ENCODE peak calls at places on chromosomes 12 and 14, in seven cellular contexts. U, Z, I, Y, A, R and D are unnamed samples. For H3K4me1, the result is how much of the 10 kb centered on the place peaks cover.

GRCh38 chr14:39912192-39913100 is 480.2 kb upstream of the FBXO33 start:
- DNase-seq in U (no peak), Z (no peak), I (no peak), Y (no peak), A (no peak), R (no peak), D (no peak)

GRCh38 chr12:125203145-125203765 is 138.0 kb downstream of the AACS start:
- DNase-seq in U (no peak), Z (no peak), I (no peak), Y (no peak), A (no peak), R (peak), D (no peak)

GRCh38 chr14:102883028-102883953 is 39.2 kb upstream of the AMN start:
- DNase-seq in U (no peak), Z (no peak), I (no peak), Y (no peak), A (no peak), R (no peak), D (no peak)

GRCh38 chr14:29458547-29458946 is 469.1 kb downstream of the PRKD1 start:
- DNase-seq in U (no peak), Z (no peak), I (no peak), Y (no peak), A (no peak), R (no peak), D (no peak)

GRCh38 chr14:60171690-60172089 is 6.5 kb upstream of the DHRS7 start:
- DNase-seq in U (no peak), Z (no peak), I (no peak), Y (no peak), A (no peak), R (no peak), D (no peak)

GRCh38 chr12:131755305-131756113 is 44.6 kb downstream of the SFSWAP start:
- DNase-seq in U (peak), Z (no peak), I (peak), Y (peak), A (no peak), R (peak), D (peak)

GRCh38 chr12:92025462-92026207 is 120.0 kb downstream of the BTG1 start:
- DNase-seq in U (no peak), Z (no peak), I (no peak), Y (no peak), A (no peak), R (no peak), D (no peak)

GRCh38 chr12:76024942-76025600 is 6.5 kb downstream of the PHLDA1 start:
- DNase-seq in U (no peak), Z (no peak), I (peak), Y (peak), A (no peak), R (peak), D (no peak)

GRCh38 chr14:105917933-105918436 is 391.6 kb downstream of the TMEM121 start:
- DNase-seq in U (no peak), Z (no peak), I (no peak), Y (no peak), A (no peak), R (no peak), D (no peak)

GRCh38 chr14:102220031-102220430 is 80.3 kb downstream of the WDR20 start:
- DNase-seq in U (no peak), Z (no peak), I (no peak), Y (no peak), A (peak), R (no peak), D (no peak)

GRCh38 chr12:57239587-57240068 is 10.1 kb downstream of the SHMT2 start:
- DNase-seq in U (peak), Z (no peak), I (no peak), Y (no peak), A (no peak), R (no peak), D (peak)

GRCh38 chr12:120039711-120040110 is 50.7 kb downstream of the BICDL1 start:
- DNase-seq in U (no peak), Z (no peak), I (no peak), Y (no peak), A (no peak), R (no peak), D (peak)
- H3K4ac ChIP-seq in U (no peak), Z (no peak), I (no peak), Y (no peak), A (no peak), R (no peak), D (no peak)

DNA sequence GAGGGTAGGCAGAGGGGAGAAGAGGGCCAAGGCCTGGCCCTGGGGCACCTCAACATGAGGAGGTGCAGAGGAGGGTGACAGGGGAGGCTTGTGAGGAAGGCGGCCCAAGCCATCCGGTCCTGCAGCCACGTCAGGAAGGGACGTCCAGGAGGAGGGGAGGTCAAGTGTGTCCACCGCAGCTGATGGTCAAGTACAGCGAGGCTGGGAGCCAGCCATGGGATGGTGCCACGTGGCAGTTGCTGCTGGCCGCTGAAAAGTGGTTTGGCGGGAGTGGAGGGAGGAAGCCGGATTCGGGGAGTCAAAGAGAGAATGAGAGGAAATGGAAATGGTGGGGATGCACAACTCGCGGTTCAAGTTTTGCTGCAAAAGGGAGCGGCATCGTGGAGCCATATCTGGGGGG is 41.2 kb downstream of the PRIMA1 start:
- DNase-seq in U (no peak), Z (no peak), I (no peak), Y (no peak), A (no peak), R (no peak), D (no peak)
- H3K4me1 ChIP-seq in U (under half), Z (under half), I (under half), Y (under half), A (under half), R (under half), D (under half)

GRCh38 chr12:26126340-26127284 is 1.8 kb upstream of the BHLHE41 start:
- DNase-seq in U (peak), Z (peak), I (peak), Y (peak), A (peak), R (peak), D (peak)

GRCh38 chr12:26128180-26128579 is 3.3 kb upstream of the BHLHE41 start:
- DNase-seq in U (no peak), Z (no peak), I (no peak), Y (no peak), A (no peak), R (no peak), D (no peak)

GRCh38 chr12:26125451-26126339 is 858 bp upstream of the BHLHE41 start:
- DNase-seq in U (peak), Z (peak), I (peak), Y (peak), A (peak), R (peak), D (peak)

GRCh38 chr12:26124491-26125450 is at the start of gene BHLHE41:
- DNase-seq in U (peak), Z (peak), I (peak), Y (peak), A (peak), R (peak), D (peak)

GRCh38 chr12:26127404-26127803 is 2.6 kb upstream of the BHLHE41 start:
- DNase-seq in U (no peak), Z (no peak), I (no peak), Y (no peak), A (no peak), R (no peak), D (no peak)
- H3K4ac ChIP-seq in U (no peak), Z (no peak), I (no peak), Y (no peak), A (no peak), R (no peak), D (no peak)

DNA sequence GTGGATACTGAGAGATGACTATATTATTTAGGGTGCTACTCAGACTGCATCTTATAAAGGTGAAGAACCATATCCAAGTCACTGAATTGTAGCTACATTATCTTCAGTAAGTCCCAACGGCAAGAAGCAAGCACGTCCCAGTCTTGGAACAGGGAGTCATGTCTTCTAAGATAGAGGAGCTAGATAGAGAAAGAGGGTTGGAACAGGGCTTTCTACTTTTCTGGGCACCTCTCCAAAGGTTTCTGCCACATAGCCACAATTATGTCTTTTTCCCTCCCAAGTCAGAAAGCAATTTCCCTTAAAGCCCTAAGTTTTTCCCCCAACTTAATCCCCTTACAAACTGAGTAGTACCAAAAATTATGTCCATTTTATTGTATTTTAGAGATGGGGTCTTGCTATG is 22.4 kb downstream of the MAPK1IP1L start:
- DNase-seq in U (no peak), Z (no peak), I (peak), Y (peak), A (peak), R (no peak), D (no peak)
- H3K4me1 ChIP-seq in U (under half), Z (under half), I (under half), Y (under half), A (under half), R (under half), D (under half)

DNA sequence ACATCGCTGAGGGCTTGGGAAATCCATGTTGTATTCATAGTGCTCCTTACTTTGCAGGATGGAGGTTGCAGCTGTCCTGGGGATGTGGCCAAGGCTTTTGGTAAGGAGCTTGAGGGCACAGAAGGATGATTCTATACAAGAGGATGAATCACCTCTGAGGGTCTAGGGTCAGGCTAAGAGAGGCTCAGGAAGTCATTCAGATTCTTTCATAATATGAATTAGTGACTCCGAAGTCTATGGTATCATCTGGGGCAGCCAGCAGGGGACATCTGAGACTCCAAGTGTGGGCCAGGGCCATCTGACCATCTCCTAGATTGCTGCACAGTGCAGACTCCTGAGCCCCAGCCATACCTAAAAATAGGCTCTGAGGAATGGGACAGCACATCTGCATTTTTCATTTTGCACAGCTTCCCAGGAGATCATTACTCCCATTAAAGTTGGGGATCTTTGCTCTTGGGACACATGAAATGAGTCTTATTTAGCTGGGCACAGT is 4.8 kb downstream of the GMPR2 start:
- DNase-seq in U (no peak), Z (no peak), I (no peak), Y (no peak), A (no peak), R (no peak), D (no peak)
- H3K4ac ChIP-seq in U (no peak), Z (no peak), I (no peak), Y (no peak), A (no peak), R (no peak), D (no peak)

GRCh38 chr12:13101854-13102375 is 1.6 kb downstream of the GSG1 start:
- DNase-seq in U (no peak), Z (no peak), I (peak), Y (peak), A (no peak), R (peak), D (no peak)
- H3K4me1 ChIP-seq in U (under half), Z (under half), I (under half), Y (under half), A (under half), R (under half), D (under half)

DNA sequence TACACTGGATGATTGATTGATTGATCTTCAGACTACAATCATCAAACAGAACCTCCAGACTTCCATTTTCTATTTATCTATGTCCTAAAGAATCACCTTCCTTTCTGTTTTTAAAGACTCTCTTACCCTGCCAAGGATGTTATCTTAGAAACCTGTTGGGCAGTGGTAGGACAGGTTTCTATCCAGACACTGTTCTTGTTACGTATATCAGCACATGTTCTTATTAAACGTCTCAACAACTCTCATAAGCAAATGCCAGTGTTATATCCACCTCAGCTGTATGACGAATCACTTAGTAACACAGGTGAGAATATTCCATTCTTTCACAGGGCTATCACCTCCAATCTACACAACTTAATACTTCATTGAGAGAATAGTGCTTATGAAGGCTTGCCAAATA is 40.2 kb upstream of the RPL10L start:
- DNase-seq in U (no peak), Z (no peak), I (no peak), Y (no peak), A (no peak), R (no peak), D (no peak)
- H3K4ac ChIP-seq in U (no peak), Z (no peak), I (no peak), Y (no peak), A (peak), R (no peak), D (no peak)

GRCh38 chr12:120121766-120122293 is 5.3 kb upstream of the RAB35 start:
- DNase-seq in U (no peak), Z (no peak), I (peak), Y (peak), A (no peak), R (no peak), D (no peak)
- H3K4me1 ChIP-seq in U (under half), Z (under half), I (under half), Y (under half), A (under half), R (under half), D (under half)

GRCh38 chr12:103354403-103354802 is 141.4 kb downstream of the C12orf42 start:
- DNase-seq in U (no peak), Z (no peak), I (no peak), Y (no peak), A (no peak), R (no peak), D (no peak)
- H3K4ac ChIP-seq in U (no peak), Z (no peak), I (no peak), Y (no peak), A (no peak), R (no peak), D (no peak)